ENCODE peak calls at places on chromosomes 6 and 20, in ten cellular contexts. S, E, H, M, K, U, X, Z, Q and B are unnamed samples.

GRCh38 chr20:62405108-62405980 is 1.7 kb downstream of the CABLES2 start:
- DNase-seq in S (no peak), E (no peak), H (peak; percentile 68), M (peak; percentile 76), K (peak; percentile 48), U (no peak), X (peak; percentile 60), Z (no peak), Q (no peak), B (peak; percentile 47)

GRCh38 chr6:69796081-69796626 is 656 bp downstream of the LMBRD1 start:
- DNase-seq in S (peak; percentile 93), E (no peak), H (peak; percentile 64), M (peak; percentile 87), K (peak; percentile 38), U (no peak), X (no peak), Z (peak; percentile 21), Q (peak; percentile 38), B (peak; percentile 9)

GRCh38 chr6:70108230-70108629 is 194.7 kb downstream of the COL9A1 start:
- DNase-seq in S (peak; percentile 3), E (peak; percentile 24), H (peak; percentile 51), M (peak; percentile 57), K (no peak), U (no peak), X (peak; percentile 29), Z (no peak), Q (no peak), B (peak; percentile 35)

GRCh38 chr6:25902071-25902470 is 28.0 kb upstream of the SLC17A3 start:
- DNase-seq in S (no peak), E (no peak), H (no peak), M (no peak), K (no peak), U (no peak), X (no peak), Z (no peak), Q (no peak), B (no peak)

GRCh38 chr6:28920281-28920680 is 3.5 kb downstream of the TRIM27 start:
- DNase-seq in S (no peak), E (no peak), H (no peak), M (no peak), K (no peak), U (no peak), X (no peak), Z (no peak), Q (no peak), B (no peak)

GRCh38 chr20:19981091-19981490 is 36.1 kb upstream of the NAA20 start:
- DNase-seq in S (no peak), E (no peak), H (peak; percentile 39), M (no peak), K (no peak), U (no peak), X (no peak), Z (no peak), Q (no peak), B (peak; percentile 26)

GRCh38 chr20:16541226-16541625 is 32.0 kb downstream of the KIF16B start:
- DNase-seq in S (no peak), E (no peak), H (no peak), M (no peak), K (no peak), U (no peak), X (no peak), Z (no peak), Q (no peak), B (no peak)

GRCh38 chr20:62679978-62680589 is 28.6 kb upstream of the NTSR1 start:
- DNase-seq in S (no peak), E (no peak), H (no peak), M (no peak), K (no peak), U (no peak), X (no peak), Z (no peak), Q (no peak), B (no peak)

GRCh38 chr6:46676604-46677313 is 10.9 kb upstream of the TDRD6 start:
- DNase-seq in S (no peak), E (no peak), H (no peak), M (no peak), K (no peak), U (no peak), X (no peak), Z (no peak), Q (no peak), B (no peak)

GRCh38 chr6:105733556-105734162 is 330.8 kb upstream of the PREP start:
- DNase-seq in S (peak; percentile 49), E (no peak), H (peak; percentile 64), M (peak; percentile 79), K (no peak), U (no peak), X (no peak), Z (no peak), Q (no peak), B (peak; percentile 60)

GRCh38 chr20:16106191-16106849 is 466.9 kb downstream of the KIF16B start:
- DNase-seq in S (no peak), E (no peak), H (no peak), M (no peak), K (no peak), U (no peak), X (no peak), Z (no peak), Q (no peak), B (no peak)

GRCh38 chr20:24746351-24746685 is 202.8 kb upstream of the CST7 start:
- DNase-seq in S (peak; percentile 85), E (no peak), H (no peak), M (no peak), K (no peak), U (no peak), X (no peak), Z (no peak), Q (no peak), B (no peak)

GRCh38 chr6:109460161-109460830 is 4.7 kb upstream of the MICAL1 start:
- DNase-seq in S (no peak), E (no peak), H (no peak), M (no peak), K (no peak), U (no peak), X (no peak), Z (no peak), Q (no peak), B (no peak)

GRCh38 chr6:33000053-33000452 is 9.3 kb downstream of the HLA-DOA start:
- DNase-seq in S (no peak), E (no peak), H (peak; percentile 27), M (peak; percentile 93), K (no peak), U (no peak), X (peak; percentile 38), Z (no peak), Q (no peak), B (no peak)

GRCh38 chr20:49534314-49534713 is 33.6 kb downstream of the PTGIS start:
- DNase-seq in S (peak; percentile 54), E (peak; percentile 47), H (peak; percentile 73), M (peak; percentile 89), K (peak; percentile 59), U (peak; percentile 57), X (peak; percentile 79), Z (peak; percentile 36), Q (peak; percentile 35), B (peak; percentile 48)

GRCh38 chr6:37784585-37784967 is 35.0 kb upstream of the ZFAND3 start:
- DNase-seq in S (no peak), E (no peak), H (peak; percentile 6), M (peak; percentile 45), K (no peak), U (no peak), X (no peak), Z (no peak), Q (no peak), B (no peak)

GRCh38 chr6:3534599-3534998 is 77.7 kb upstream of the SLC22A23 start:
- DNase-seq in S (no peak), E (no peak), H (no peak), M (no peak), K (no peak), U (no peak), X (no peak), Z (no peak), Q (no peak), B (no peak)

GRCh38 chr6:137089305-137089704 is 44.5 kb upstream of the IL20RA start:
- DNase-seq in S (peak; percentile 63), E (no peak), H (no peak), M (peak; percentile 23), K (no peak), U (no peak), X (no peak), Z (no peak), Q (no peak), B (no peak)

GRCh38 chr20:52118233-52118632 is 73.3 kb downstream of the ZFP64 start:
- DNase-seq in S (no peak), E (no peak), H (no peak), M (no peak), K (no peak), U (no peak), X (no peak), Z (no peak), Q (no peak), B (no peak)

GRCh38 chr6:30564114-30564513 is 7.0 kb downstream of the PRR3 start:
- DNase-seq in S (no peak), E (no peak), H (no peak), M (no peak), K (no peak), U (no peak), X (no peak), Z (no peak), Q (no peak), B (no peak)

GRCh38 chr6:162777091-162777490 is 49.3 kb downstream of the PACRG start:
- DNase-seq in S (no peak), E (no peak), H (no peak), M (no peak), K (no peak), U (no peak), X (no peak), Z (no peak), Q (no peak), B (no peak)